ENCODE peak calls at places on chromosomes 2 and 18, in nine cellular contexts. V is A549, P is sigmoid colon, H is stomach, A is transverse colon, Z is tibial nerve, T is upper lobe of left lung, N is K562, O is H1. C is an unnamed sample.
A peak's percentile ranks its signal among the peaks of the same experiment; 100 is the strongest.

GRCh38 chr18:35397976-35398375 is 20.8 kb upstream of the ZNF396 start:
- DNase-seq in V (no peak), P (no peak), H (no peak), A (no peak), Z (no peak), T (no peak), N (no peak), O (no peak), C (no peak)

GRCh38 chr18:12121175-12122095 is 27.8 kb downstream of the ANKRD62 start:
- DNase-seq in V (no peak), P (no peak), H (no peak), A (no peak), Z (no peak), T (no peak), N (peak; percentile 67), O (peak; percentile 69), C (no peak)

GRCh38 chr2:122960727-122961641 is 1064.1 kb upstream of the CNTNAP5 start:
- DNase-seq in V (no peak), P (no peak), H (no peak), A (no peak), Z (no peak), T (peak; percentile 37), N (no peak), O (no peak), C (no peak)

GRCh38 chr2:217510790-217511291 is 492.0 kb downstream of the TNS1 start:
- DNase-seq in V (peak; percentile 69), P (peak; percentile 85), H (peak; percentile 52), A (peak; percentile 26), Z (peak; percentile 47), T (peak; percentile 46), N (peak; percentile 59), O (peak; percentile 65), C (peak; percentile 78)

GRCh38 chr18:55202232-55202917 is 243.1 kb upstream of the CCDC68 start:
- DNase-seq in V (no peak), P (no peak), H (no peak), A (no peak), Z (no peak), T (no peak), N (peak; percentile 78), O (no peak), C (no peak)

GRCh38 chr2:1493361-1494126 is 80.3 kb downstream of the TPO start:
- DNase-seq in V (no peak), P (peak; percentile 52), H (peak; percentile 21), A (peak; percentile 80), Z (no peak), T (no peak), N (no peak), O (no peak), C (no peak)

GRCh38 chr2:141529674-141530073 is 601.1 kb downstream of the LRP1B start:
- DNase-seq in V (no peak), P (no peak), H (no peak), A (no peak), Z (no peak), T (no peak), N (no peak), O (no peak), C (no peak)

GRCh38 chr2:237616373-237617304 is 10.7 kb upstream of the LRRFIP1 start:
- DNase-seq in V (no peak), P (no peak), H (no peak), A (no peak), Z (no peak), T (no peak), N (no peak), O (no peak), C (no peak)

GRCh38 chr2:19208479-19209204 is 149.8 kb downstream of the OSR1 start:
- DNase-seq in V (no peak), P (no peak), H (no peak), A (no peak), Z (no peak), T (no peak), N (no peak), O (no peak), C (no peak)

GRCh38 chr2:239930871-239931771 is 94.0 kb downstream of the NDUFA10 start:
- DNase-seq in V (no peak), P (peak; percentile 46), H (peak; percentile 20), A (no peak), Z (no peak), T (peak; percentile 12), N (no peak), O (no peak), C (peak; percentile 13)

GRCh38 chr18:72700961-72701710 is 157.0 kb upstream of the CBLN2 start:
- DNase-seq in V (no peak), P (no peak), H (no peak), A (no peak), Z (no peak), T (no peak), N (peak; percentile 0), O (no peak), C (no peak)

GRCh38 chr2:38692636-38693318 is 26.9 kb downstream of the GALM start:
- DNase-seq in V (no peak), P (no peak), H (peak; percentile 61), A (peak; percentile 22), Z (no peak), T (peak; percentile 56), N (peak; percentile 66), O (no peak), C (no peak)

GRCh38 chr2:235641333-235641732 is 147.5 kb downstream of the AGAP1 start:
- DNase-seq in V (no peak), P (no peak), H (no peak), A (no peak), Z (no peak), T (no peak), N (no peak), O (no peak), C (peak; percentile 23)

GRCh38 chr2:238287702-238288649 is at the start of gene PER2:
- DNase-seq in V (peak; percentile 71), P (peak; percentile 90), H (peak; percentile 63), A (peak; percentile 70), Z (no peak), T (peak; percentile 62), N (peak; percentile 51), O (no peak), C (peak; percentile 62)

GRCh38 chr2:41836944-41837343 is 210.9 kb upstream of the PKDCC start:
- DNase-seq in V (no peak), P (no peak), H (peak; percentile 45), A (peak; percentile 35), Z (no peak), T (no peak), N (peak; percentile 59), O (peak; percentile 70), C (no peak)

GRCh38 chr2:143632751-143633374 is 503.6 kb downstream of the ARHGAP15 start:
- DNase-seq in V (no peak), P (no peak), H (no peak), A (no peak), Z (no peak), T (no peak), N (no peak), O (no peak), C (no peak)

GRCh38 chr2:47065771-47066380 is 89.2 kb downstream of the STPG4 start:
- DNase-seq in V (no peak), P (no peak), H (no peak), A (peak; percentile 60), Z (no peak), T (no peak), N (no peak), O (no peak), C (no peak)
- TF ChIP-seq POLR2A in V (no peak), P (no peak), H (no peak), A (peak; percentile 33), Z (no peak), T (no peak), N (no peak), O (no peak), C (no peak)

GRCh38 chr2:18065264-18065663 is 186.8 kb downstream of the KCNS3 start:
- DNase-seq in V (no peak), P (no peak), H (no peak), A (no peak), Z (no peak), T (no peak), N (no peak), O (no peak), C (no peak)
- TF ChIP-seq EP300 in V (no peak), P (no peak), H (no peak), A (no peak), Z (no peak), T (no peak), N (no peak), O (no peak), C (no peak)

GRCh38 chr2:115075800-115076199 is 633.4 kb downstream of the DPP10 start:
- DNase-seq in V (no peak), P (no peak), H (no peak), A (no peak), Z (no peak), T (no peak), N (no peak), O (no peak), C (no peak)

GRCh38 chr2:115083216-115083615 is 640.8 kb downstream of the DPP10 start:
- DNase-seq in V (no peak), P (no peak), H (no peak), A (no peak), Z (no peak), T (no peak), N (no peak), O (no peak), C (no peak)

DNA sequence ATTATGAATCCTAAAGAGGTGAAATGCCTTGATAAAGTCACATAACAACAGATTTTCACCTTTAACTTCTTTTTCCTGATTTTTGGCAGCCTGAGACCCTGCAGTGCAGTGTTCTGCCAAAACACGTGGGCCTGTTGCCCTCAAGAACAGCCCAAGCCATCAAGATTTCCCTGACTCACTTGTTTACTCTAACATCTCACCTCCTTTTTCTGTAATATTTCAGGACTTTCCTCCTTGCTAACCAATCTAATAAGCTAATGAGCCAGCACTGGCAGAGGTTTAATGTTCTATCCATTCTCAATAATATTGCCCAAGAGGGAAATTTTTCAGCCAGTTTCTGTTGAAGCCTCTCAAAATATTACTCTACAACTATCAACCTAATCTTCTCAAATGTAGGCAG is 635.2 kb downstream of the DPP10 start:
- DNase-seq in V (no peak), P (no peak), H (no peak), A (no peak), Z (no peak), T (no peak), N (no peak), O (no peak), C (no peak)
- H3K4me1 ChIP-seq in V (no peaks in the 10 kb centered on the region), P (no peaks in the 10 kb centered on the region), H (no peaks in the 10 kb centered on the region), A (no peaks in the 10 kb centered on the region), Z (no peaks in the 10 kb centered on the region), T (no peaks in the 10 kb centered on the region), N (no peaks in the 10 kb centered on the region), O (no peaks in the 10 kb centered on the region), C (no peaks in the 10 kb centered on the region)

GRCh38 chr2:160205511-160205910 is 5.4 kb upstream of the ITGB6 start:
- DNase-seq in V (peak; percentile 90), P (peak; percentile 71), H (peak; percentile 85), A (peak; percentile 81), Z (no peak), T (peak; percentile 77), N (no peak), O (no peak), C (no peak)
- TF ChIP-seq POLR2A in V (no peak), P (no peak), H (no peak), A (peak; percentile 16), Z (no peak), T (no peak), N (no peak), O (no peak), C (no peak)